ENCODE peak calls at places on chromosomes 7 and 10, in four cellular contexts. N is GM12891, V is K562, Z is GM12878. R is an unnamed sample.

GRCh38 chr7:128705891-128706333 is 33.2 kb upstream of the CALU start:
- DNase-seq in V (peak; percentile 45), N (no peak), Z (no peak), R (no peak)

GRCh38 chr7:44396931-44397525 is 71.6 kb upstream of the CAMK2B start:
- DNase-seq in V (no peak), N (no peak), Z (no peak), R (no peak)

GRCh38 chr7:15461576-15461975 is 100.2 kb downstream of the AGMO start:
- DNase-seq in Z (no peak), N (no peak), V (no peak), R (no peak)

GRCh38 chr10:50620899-50621298 is 2.9 kb downstream of the SGMS1 start:
- DNase-seq in N (no peak), Z (no peak), V (no peak), R (no peak)

GRCh38 chr7:159107052-159107892 is 37.4 kb downstream of the VIPR2 start:
- DNase-seq in V (no peak), Z (no peak), N (no peak), R (no peak)

GRCh38 chr10:113853577-113854018 is 284 bp downstream of the DCLRE1A start:
- DNase-seq in N (no peak), Z (no peak), V (no peak), R (no peak)

GRCh38 chr7:3267928-3268690 is 32.9 kb upstream of the SDK1 start:
- DNase-seq in V (no peak), Z (no peak), N (no peak), R (no peak)

GRCh38 chr7:92831716-92832622 is 4.4 kb downstream of the CDK6 start:
- DNase-seq in N (no peak), V (no peak), Z (no peak), R (no peak)

GRCh38 chr7:14690486-14690885 is 212.1 kb downstream of the DGKB start:
- DNase-seq in Z (no peak), V (no peak), N (no peak), R (peak; percentile 50)

GRCh38 chr10:112689327-112689726 is 242.3 kb downstream of the VTI1A start:
- DNase-seq in Z (no peak), V (peak; percentile 6), N (no peak), R (no peak)

GRCh38 chr7:87300756-87301155 is 44.7 kb upstream of the CROT start:
- DNase-seq in Z (no peak), V (no peak), N (no peak), R (no peak)

GRCh38 chr10:77490915-77491314 is 146.7 kb downstream of the KCNMA1 start:
- DNase-seq in N (no peak), V (no peak), Z (no peak), R (no peak)

GRCh38 chr10:124532106-124532641 is 70.6 kb downstream of the LHPP start:
- DNase-seq in N (no peak), Z (no peak), V (peak; percentile 59), R (peak; percentile 49)

GRCh38 chr10:120336910-120337540 is 120.0 kb upstream of the PLPP4 start:
- DNase-seq in V (peak; percentile 32), Z (no peak), N (peak; percentile 4), R (peak; percentile 7)

GRCh38 chr7:106591146-106591545 is 69.8 kb downstream of the CCDC71L start:
- DNase-seq in N (no peak), Z (no peak), V (no peak), R (no peak)

GRCh38 chr10:100710151-100710871 is 35.1 kb upstream of the PAX2 start:
- DNase-seq in Z (no peak), N (no peak), V (peak; percentile 12), R (no peak)

GRCh38 chr7:101543846-101544245 is 85.2 kb downstream of the MYL10 start:
- DNase-seq in N (no peak), V (no peak), Z (no peak), R (no peak)

GRCh38 chr7:30914611-30915601 is 3.3 kb downstream of the AQP1 start:
- DNase-seq in V (peak; percentile 94), Z (no peak), N (no peak), R (no peak)

GRCh38 chr7:94760702-94761101 is 104.8 kb upstream of the SGCE start:
- DNase-seq in Z (no peak), V (no peak), N (no peak), R (no peak)

GRCh38 chr7:94761451-94761850 is 105.5 kb upstream of the SGCE start:
- DNase-seq in Z (no peak), V (no peak), N (no peak), R (no peak)

GRCh38 chr7:94763268-94763667 is 107.3 kb upstream of the SGCE start:
- DNase-seq in N (no peak), V (no peak), Z (no peak), R (no peak)
- TF ChIP-seq SPI1 in N (no peak), V (no peak), Z (no peak), R (no peak)

GRCh38 chr7:132893560-132893959 is 188.3 kb downstream of the CHCHD3 start:
- DNase-seq in Z (no peak), N (no peak), V (no peak), R (no peak)

GRCh38 chr7:132897093-132897492 is 184.8 kb downstream of the CHCHD3 start:
- DNase-seq in Z (no peak), V (no peak), N (no peak), R (no peak)

GRCh38 chr7:132895231-132895630 is 186.7 kb downstream of the CHCHD3 start:
- DNase-seq in N (no peak), V (no peak), Z (no peak), R (no peak)

DNA sequence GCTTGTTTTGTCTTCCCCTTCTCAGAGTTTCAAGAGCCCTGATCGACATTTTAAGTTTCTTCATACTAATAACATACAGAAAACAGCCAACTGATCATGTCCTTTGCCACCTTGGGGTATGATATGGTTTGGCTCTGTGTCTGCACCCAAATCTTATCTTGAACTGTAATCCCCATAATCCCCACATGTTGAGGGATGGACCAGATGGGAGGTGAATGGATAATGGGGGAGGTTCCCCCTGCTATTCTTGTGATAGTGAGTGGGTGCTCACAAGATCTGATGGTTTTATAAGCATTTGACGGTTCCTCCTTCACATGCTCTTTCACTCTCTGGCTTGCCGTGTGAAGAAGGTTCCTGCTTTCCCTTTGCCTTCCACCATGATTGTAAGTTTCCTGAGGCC is 190.3 kb downstream of the CHCHD3 start:
- DNase-seq in N (no peak), Z (no peak), V (no peak), R (no peak)
- TF ChIP-seq SPI1 in N (no peak), Z (no peak), V (no peak), R (no peak)

DNA sequence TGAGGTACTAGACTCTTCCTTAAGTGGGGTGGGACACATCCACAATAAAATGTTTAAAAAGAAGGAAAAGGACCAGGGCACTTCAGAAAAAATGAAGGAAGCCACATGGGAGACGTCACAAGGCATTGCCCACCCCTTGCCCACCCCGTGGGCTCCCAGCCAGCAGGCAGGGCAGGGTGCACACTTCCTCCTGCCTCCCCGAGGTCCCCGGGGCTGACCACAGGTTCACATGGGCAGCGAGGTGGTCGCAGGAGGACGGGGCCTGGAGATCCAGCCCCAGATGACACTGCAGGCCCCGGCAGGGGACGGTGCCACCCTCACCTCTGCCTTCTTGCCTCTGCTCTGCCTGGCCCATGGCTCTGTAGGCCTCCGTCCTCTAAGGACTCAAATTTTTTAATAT is 45.6 kb downstream of the PWWP2B start:
- DNase-seq in V (no peak), Z (no peak), N (no peak), R (no peak)
- TF ChIP-seq SPI1 in V (no peak), Z (no peak), N (no peak), R (no peak)

GRCh38 chr10:69847458-69847857 is 45.8 kb downstream of the COL13A1 start:
- DNase-seq in V (no peak), Z (no peak), N (no peak), R (no peak)
- TF ChIP-seq SPI1 in V (no peak), Z (no peak), N (no peak), R (no peak)

GRCh38 chr10:5349362-5349761 is 15.4 kb upstream of the UCN3 start:
- DNase-seq in Z (no peak), N (no peak), V (no peak), R (no peak)

GRCh38 chr10:5356479-5356763 is 8.3 kb upstream of the UCN3 start:
- DNase-seq in N (no peak), Z (no peak), V (no peak), R (no peak)

GRCh38 chr10:5355762-5356478 is 8.8 kb upstream of the UCN3 start:
- DNase-seq in N (no peak), Z (no peak), V (no peak), R (no peak)

GRCh38 chr10:5354068-5354467 is 10.7 kb upstream of the UCN3 start:
- DNase-seq in N (no peak), V (no peak), Z (no peak), R (no peak)
- TF ChIP-seq SPI1 in N (peak; percentile 35), V (no peak), Z (no peak), R (no peak)

R was measured in HL-60.